ENCODE peak calls at places on chromosomes 2 and 18, in six cellular contexts. Z is GM23248, A is HCT116, J is SK-N-SH, I is hepatocyte, Q is MM.1S. K is an unnamed sample.

GRCh38 chr2:26430826-26431225 is 29.1 kb downstream of the DRC1 start:
- DNase-seq in Z (peak), Q (no peak), J (no peak), I (no peak), A (no peak), K (no peak)

GRCh38 chr18:28409811-28410210 is 232.9 kb upstream of the CDH2 start:
- DNase-seq in J (no peak), A (no peak), Q (no peak), I (no peak), Z (peak), K (no peak)

GRCh38 chr2:46000660-46001059 is 296.5 kb upstream of the EPAS1 start:
- DNase-seq in Q (no peak), Z (no peak), J (no peak), I (no peak), A (no peak), K (no peak)

GRCh38 chr2:36705326-36706020 is 9.0 kb downstream of the VIT start:
- DNase-seq in Q (no peak), I (no peak), A (no peak), Z (no peak), J (no peak), K (no peak)

GRCh38 chr2:72779495-72779894 is 46.3 kb downstream of the EXOC6B start:
- DNase-seq in Z (no peak), I (no peak), A (no peak), Q (no peak), J (no peak), K (no peak)

GRCh38 chr2:205701509-205701908 is 19.2 kb downstream of the NRP2 start:
- DNase-seq in A (no peak), Q (no peak), Z (peak), I (no peak), J (no peak), K (no peak)

GRCh38 chr2:96374211-96374951 is 38.8 kb downstream of the NCAPH start:
- DNase-seq in Z (peak), J (peak), I (peak), Q (no peak), A (no peak), K (no peak)

GRCh38 chr2:119384971-119385370 is 18.2 kb downstream of the DBI start:
- DNase-seq in J (no peak), Q (no peak), I (no peak), Z (no peak), A (no peak), K (no peak)

GRCh38 chr2:30503007-30503691 is 56.1 kb downstream of the LCLAT1 start:
- DNase-seq in J (no peak), I (no peak), Q (no peak), Z (peak), A (no peak), K (no peak)

GRCh38 chr18:60064271-60064670 is 164.5 kb downstream of the PMAIP1 start:
- DNase-seq in A (no peak), J (no peak), Z (peak), I (no peak), Q (no peak), K (no peak)

GRCh38 chr18:12361770-12362378 is 15.2 kb downstream of the AFG3L2 start:
- DNase-seq in I (no peak), Q (no peak), J (peak), A (no peak), Z (peak), K (no peak)

GRCh38 chr2:240186191-240186725 is 45.8 kb upstream of the OTOS start:
- DNase-seq in A (no peak), I (no peak), J (no peak), Q (no peak), Z (no peak), K (no peak)

GRCh38 chr18:79942211-79942610 is 9.2 kb downstream of the SLC66A2 start:
- DNase-seq in J (no peak), Q (no peak), I (no peak), A (no peak), Z (no peak), K (no peak)

GRCh38 chr2:191109888-191110287 is 40.9 kb downstream of the STAT4 start:
- DNase-seq in A (no peak), I (no peak), Z (no peak), J (no peak), Q (no peak), K (no peak)

GRCh38 chr18:60331890-60332289 is 40.7 kb downstream of the MC4R start:
- DNase-seq in Z (no peak), Q (no peak), J (no peak), A (no peak), I (no peak), K (no peak)

GRCh38 chr2:212935749-212936148 is 215.7 kb downstream of the IKZF2 start:
- DNase-seq in A (no peak), Q (no peak), Z (no peak), J (no peak), I (no peak), K (no peak)

GRCh38 chr2:48313036-48313877 is 216.7 kb upstream of the STON1 start:
- DNase-seq in J (no peak), Z (no peak), A (no peak), I (no peak), Q (peak), K (peak)
- H3K4me3 ChIP-seq in J (peak), Z (peak), A (peak), I (peak), Q (peak), K (peak)

GRCh38 chr2:239163306-239164070 is 237.3 kb downstream of the HDAC4 start:
- DNase-seq in J (no peak), Z (no peak), A (no peak), Q (no peak), I (no peak), K (no peak)

GRCh38 chr2:239159476-239159911 is 241.3 kb downstream of the HDAC4 start:
- DNase-seq in A (no peak), Z (no peak), I (no peak), J (no peak), Q (no peak), K (no peak)

GRCh38 chr2:239160226-239161143 is 240.3 kb downstream of the HDAC4 start:
- DNase-seq in J (no peak), A (no peak), Z (peak), I (no peak), Q (no peak), K (no peak)

GRCh38 chr2:239162141-239162821 is 238.5 kb downstream of the HDAC4 start:
- DNase-seq in Z (no peak), A (no peak), Q (no peak), I (no peak), J (no peak), K (no peak)

DNA sequence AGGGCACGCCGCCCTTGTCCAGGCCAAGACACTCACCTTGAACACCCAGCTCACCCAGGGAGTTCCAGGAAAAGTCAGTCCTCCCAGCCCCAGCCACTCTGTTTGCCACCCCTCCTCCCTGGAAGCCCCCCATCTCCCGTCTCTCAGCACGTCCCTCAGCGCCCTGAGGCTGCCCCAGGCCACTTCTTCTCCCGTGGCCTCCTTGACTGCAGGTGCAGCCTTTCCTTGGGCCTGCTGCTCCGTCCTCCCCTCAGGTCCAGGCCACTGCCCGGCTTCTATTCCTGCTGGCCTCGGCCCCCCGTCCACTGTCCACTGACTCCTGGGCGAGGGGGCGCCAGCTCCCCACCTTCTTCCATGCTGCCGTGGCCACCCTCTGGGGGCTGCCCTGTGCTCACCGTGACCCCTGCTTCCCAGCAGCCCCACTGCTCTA is 239.1 kb downstream of the HDAC4 start:
- DNase-seq in Z (no peak), I (no peak), J (no peak), A (no peak), Q (no peak), K (no peak)
- TF ChIP-seq EZH2phosphoT487 in Z (no peak), I (no peak), J (no peak), A (no peak), Q (no peak), K (no peak)

GRCh38 chr2:29108225-29108624 is 7.0 kb upstream of the CLIP4 start:
- DNase-seq in Z (peak), Q (no peak), J (no peak), A (peak), I (peak), K (no peak)
- H3K4me2 ChIP-seq in Z (no peak), Q (no peak), J (peak), A (peak), I (peak), K (no peak)

GRCh38 chr2:9258501-9258900 is 51.9 kb downstream of the ASAP2 start:
- DNase-seq in Z (no peak), I (no peak), J (no peak), A (no peak), Q (no peak), K (no peak)

GRCh38 chr2:9261231-9261883 is 54.7 kb downstream of the ASAP2 start:
- DNase-seq in I (no peak), A (no peak), J (no peak), Q (no peak), Z (peak), K (no peak)

GRCh38 chr2:9256570-9257043 is 50.0 kb downstream of the ASAP2 start:
- DNase-seq in A (no peak), I (no peak), Z (peak), Q (no peak), J (peak), K (no peak)

GRCh38 chr2:9260411-9261037 is 53.9 kb downstream of the ASAP2 start:
- DNase-seq in Q (no peak), I (no peak), Z (no peak), A (no peak), J (no peak), K (no peak)

DNA sequence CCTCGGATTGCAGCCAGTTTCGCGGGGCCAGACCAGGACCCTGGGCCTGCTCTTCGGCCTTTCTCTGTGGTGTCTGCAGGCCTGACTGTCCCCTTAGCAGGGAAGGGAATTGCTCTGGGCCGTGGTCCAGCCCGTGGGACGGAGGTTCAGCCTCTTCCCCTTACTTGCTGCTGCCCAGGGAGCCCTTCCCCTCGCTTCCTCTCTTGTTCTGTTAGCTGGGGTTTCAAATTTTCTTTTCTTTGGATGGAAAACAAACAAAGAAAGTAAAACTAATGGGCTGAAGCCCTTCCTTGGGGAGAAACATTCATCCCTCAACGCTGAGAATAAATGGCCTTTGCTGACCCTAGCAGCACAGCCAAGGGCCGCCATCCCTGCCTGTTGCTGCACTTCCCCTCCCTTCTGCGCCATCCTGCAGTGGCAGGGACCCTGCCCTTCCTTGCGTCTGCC is 52.4 kb downstream of the ASAP2 start:
- DNase-seq in Z (peak), Q (no peak), J (no peak), A (no peak), I (no peak), K (no peak)
- H3K4me3 ChIP-seq in Z (no peak), Q (no peak), J (no peak), A (no peak), I (no peak), K (no peak)

DNA sequence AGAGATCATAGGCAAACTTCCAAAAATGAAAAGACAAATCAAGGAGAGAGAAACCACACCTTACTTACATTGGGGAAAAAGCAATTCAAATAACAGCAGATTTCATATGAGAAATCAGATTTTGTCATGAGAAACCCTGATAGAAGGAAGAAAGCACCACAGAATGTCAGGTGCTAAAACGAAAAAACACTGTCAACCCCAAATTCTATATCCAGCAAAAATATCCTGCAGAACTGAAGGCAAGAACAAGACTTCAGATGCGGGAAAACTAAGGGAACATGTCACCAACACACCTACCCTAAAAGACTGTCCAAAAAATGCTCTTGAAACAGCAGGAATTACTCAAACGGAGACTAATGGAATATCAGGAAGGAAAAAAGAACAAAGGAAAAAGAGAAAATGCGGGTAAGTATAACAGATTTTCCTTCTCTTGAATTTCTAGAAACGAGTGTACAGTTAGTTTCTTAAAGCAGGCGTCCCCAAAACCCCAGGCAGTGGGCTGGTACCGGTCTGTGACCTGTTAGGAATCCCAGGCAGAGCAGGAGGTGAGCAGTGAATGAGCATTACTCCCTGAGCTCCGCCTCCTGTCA is 7.3 kb upstream of the ID2 start:
- DNase-seq in A (no peak), J (no peak), Z (no peak), I (no peak), Q (no peak), K (no peak)
- TF ChIP-seq EZH2phosphoT487 in A (no peak), J (no peak), Z (no peak), I (no peak), Q (no peak), K (no peak)